ENCODE peak calls at places on chromosomes 4 and X, in five cellular contexts. M, G, E, Y and W are unnamed samples.

GRCh38 chrX:17812763-17813162 is 48.3 kb downstream of the RAI2 start:
- DNase-seq in M (peak; percentile 38), G (peak; percentile 31), E (no peak), Y (no peak), W (peak; percentile 57)

GRCh38 chr4:3729188-3729884 is 36.8 kb upstream of the ADRA2C start:
- DNase-seq in M (no peak), G (no peak), Y (no peak), E (no peak), W (no peak)

GRCh38 chr4:72109364-72109763 is 77.6 kb downstream of the NPFFR2 start:
- DNase-seq in E (no peak), G (no peak), Y (no peak), M (no peak), W (no peak)

GRCh38 chr4:42452823-42453222 is 55.5 kb downstream of the SHISA3 start:
- DNase-seq in E (no peak), M (no peak), G (no peak), Y (no peak), W (no peak)

GRCh38 chr4:118684873-118685811 is at the start of gene METTL14:
- DNase-seq in M (peak; percentile 86), Y (peak; percentile 88), G (peak; percentile 82), E (peak; percentile 74), W (peak; percentile 88)

GRCh38 chr4:6282247-6282646 is 12.6 kb downstream of the WFS1 start:
- DNase-seq in M (no peak), E (no peak), Y (no peak), G (no peak), W (no peak)

GRCh38 chr4:73653695-73654106 is 33.5 kb upstream of the RASSF6 start:
- DNase-seq in Y (peak; percentile 45), M (peak; percentile 38), E (peak; percentile 43), G (peak; percentile 71), W (peak; percentile 69)

GRCh38 chrX:3678287-3678686 is 35.2 kb downstream of the PRKX start:
- DNase-seq in E (no peak), M (no peak), G (no peak), Y (no peak), W (no peak)

GRCh38 chr4:86948276-86948675 is 13.5 kb downstream of the AFF1 start:
- DNase-seq in G (no peak), Y (no peak), M (no peak), E (no peak), W (no peak)

GRCh38 chr4:99653921-99654890 is 3.4 kb downstream of the C4orf54 start:
- DNase-seq in E (no peak), M (no peak), G (no peak), Y (no peak), W (no peak)

GRCh38 chr4:99661907-99662306 is 4.3 kb upstream of the C4orf54 start:
- DNase-seq in G (no peak), M (no peak), Y (no peak), E (no peak), W (no peak)

GRCh38 chr4:99655315-99656081 is 2.1 kb downstream of the C4orf54 start:
- DNase-seq in Y (no peak), G (no peak), M (no peak), E (no peak), W (no peak)

GRCh38 chr4:99658666-99659065 is 1.0 kb upstream of the C4orf54 start:
- DNase-seq in M (no peak), Y (no peak), G (no peak), E (no peak), W (no peak)

DNA sequence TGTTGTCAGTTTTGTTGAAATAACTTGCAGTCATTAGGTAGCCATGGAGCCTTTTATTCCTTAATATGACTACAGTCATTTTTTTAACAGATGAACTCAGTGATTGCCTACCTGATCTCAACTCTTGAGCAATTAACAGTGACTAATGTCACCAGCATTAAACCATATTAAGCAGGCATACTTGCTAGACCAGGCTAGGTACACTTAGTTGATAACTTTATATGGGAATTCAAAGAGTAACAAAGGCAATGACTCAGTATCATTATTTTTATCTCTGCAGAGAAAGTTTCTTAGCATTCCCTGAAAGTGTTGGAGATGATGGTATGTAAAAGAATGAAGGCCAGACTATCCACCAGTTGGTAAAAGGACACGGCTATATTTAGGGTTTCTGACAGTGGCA is at the start of gene C4orf54:
- DNase-seq in E (no peak), Y (no peak), M (no peak), G (no peak), W (no peak)
- TF ChIP-seq FOXM1 in E (no peak), Y (no peak), M (no peak), G (no peak), W (no peak)

DNA sequence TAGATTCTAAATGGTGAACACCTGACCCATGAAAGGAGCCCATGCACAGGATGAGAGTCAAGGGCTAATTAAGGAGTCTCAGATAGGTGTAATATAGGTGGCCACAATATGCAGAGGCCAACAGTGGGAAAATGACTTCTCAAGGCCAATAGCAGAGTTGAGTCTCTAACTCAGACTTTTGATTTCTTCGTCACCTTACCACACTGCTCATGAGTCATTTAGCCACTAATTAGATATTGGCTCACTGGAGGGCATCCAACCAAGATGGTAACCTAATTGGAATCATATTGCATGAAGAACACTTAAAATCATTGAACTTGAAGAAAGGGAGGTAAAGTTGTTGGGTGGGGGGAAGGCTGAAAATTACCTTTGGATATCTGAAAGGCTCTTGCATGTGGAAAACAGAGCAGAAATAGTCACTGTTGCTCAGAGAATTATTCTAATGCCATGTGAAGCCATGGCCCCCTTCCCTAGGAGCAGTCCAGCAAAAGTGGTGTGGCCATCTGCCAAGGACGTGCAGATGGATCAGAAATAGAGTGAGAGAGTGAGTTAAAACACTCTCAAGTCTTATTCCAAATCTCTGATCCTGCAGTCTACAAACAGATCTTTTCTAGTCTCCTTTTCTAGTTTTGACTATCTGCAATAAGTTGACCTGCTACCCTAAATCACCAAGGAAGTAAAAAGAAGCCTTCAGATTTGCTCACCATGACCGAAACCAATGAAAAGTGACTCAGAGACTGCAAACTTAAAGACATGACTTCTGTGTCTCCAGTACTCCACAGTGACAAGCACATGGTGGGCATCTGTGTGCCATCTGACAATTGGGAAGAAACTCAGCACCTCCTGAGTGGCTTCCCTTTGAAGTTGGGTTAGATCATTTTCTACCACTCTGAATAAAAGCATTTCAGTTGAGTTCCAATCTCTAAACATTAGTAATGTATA is 93.9 kb upstream of the C1QTNF7 start:
- DNase-seq in Y (no peak), E (peak; percentile 32), M (no peak), G (no peak), W (no peak)
- TF ChIP-seq FOXM1 in Y (no peak), E (no peak), M (no peak), G (no peak), W (no peak)

GRCh38 chr4:56914336-56914735 is 6.6 kb downstream of the REST start:
- DNase-seq in G (no peak), M (no peak), E (no peak), Y (no peak), W (no peak)
- TF ChIP-seq FOXM1 in G (no peak), M (no peak), E (no peak), Y (no peak), W (no peak)

DNA sequence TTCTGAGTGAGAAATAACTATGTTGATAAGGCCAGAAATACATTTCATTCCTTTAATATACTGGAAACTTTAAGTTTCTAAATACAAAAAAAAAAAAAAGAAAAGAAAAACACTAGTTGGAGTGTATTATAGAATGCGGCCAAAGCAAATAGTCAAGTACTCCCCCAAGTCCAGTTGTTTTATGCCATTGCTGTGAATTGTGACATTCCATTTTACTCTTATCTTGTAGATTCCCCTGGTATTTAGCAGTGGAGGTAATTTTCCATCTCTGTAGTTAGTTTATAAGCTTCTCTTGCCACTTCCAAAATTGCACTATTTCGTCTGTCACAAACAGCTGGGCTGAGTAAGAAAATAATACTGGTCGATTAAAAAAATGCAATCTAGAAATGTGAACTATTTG is 426.0 kb downstream of the PCDH18 start:
- DNase-seq in E (no peak), G (no peak), M (no peak), Y (no peak), W (no peak)
- TF ChIP-seq FOXM1 in E (no peak), G (no peak), M (no peak), Y (no peak), W (no peak)

GRCh38 chr4:46404961-46405360 is 15.0 kb upstream of the GABRA2 start:
- DNase-seq in G (no peak), E (no peak), Y (peak; percentile 10), M (no peak), W (no peak)
- TF ChIP-seq FOXM1 in G (no peak), E (no peak), Y (no peak), M (no peak), W (no peak)

DNA sequence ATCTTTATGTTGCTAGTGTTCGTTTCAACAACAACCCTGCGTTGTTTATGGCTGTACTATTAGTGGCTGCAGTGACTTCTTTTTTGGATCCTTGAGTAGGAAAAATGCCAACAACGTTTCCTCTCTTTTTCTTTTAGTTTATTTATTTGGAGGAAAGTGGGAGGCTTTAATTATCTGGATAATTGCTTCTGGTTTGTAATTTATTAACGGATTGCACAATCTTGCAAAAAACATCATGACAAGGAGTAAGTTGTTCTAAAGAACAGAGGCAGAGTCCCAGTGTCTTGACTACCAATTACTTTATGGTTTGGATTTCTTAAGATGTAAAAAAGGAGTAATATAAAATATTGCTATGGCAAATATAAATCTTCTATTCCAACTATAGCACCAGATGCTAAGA is 464.2 kb upstream of the TRAM1L1 start:
- DNase-seq in G (no peak), Y (no peak), M (no peak), E (no peak), W (no peak)
- TF ChIP-seq FOXM1 in G (no peak), Y (no peak), M (no peak), E (no peak), W (no peak)

GRCh38 chrX:66163849-66164401 is at the start of gene HEPH:
- DNase-seq in M (no peak), E (peak; percentile 12), G (peak; percentile 58), Y (no peak), W (no peak)

GRCh38 chrX:66163447-66163846 is 600 bp upstream of the HEPH start:
- DNase-seq in G (no peak), E (peak; percentile 9), Y (no peak), M (no peak), W (no peak)

GRCh38 chrX:66164470-66164869 is 423 bp downstream of the HEPH start:
- DNase-seq in G (no peak), Y (no peak), E (no peak), M (no peak), W (no peak)

GRCh38 chrX:66164931-66165330 is 884 bp downstream of the HEPH start:
- DNase-seq in Y (no peak), G (no peak), M (no peak), E (no peak), W (no peak)

DNA sequence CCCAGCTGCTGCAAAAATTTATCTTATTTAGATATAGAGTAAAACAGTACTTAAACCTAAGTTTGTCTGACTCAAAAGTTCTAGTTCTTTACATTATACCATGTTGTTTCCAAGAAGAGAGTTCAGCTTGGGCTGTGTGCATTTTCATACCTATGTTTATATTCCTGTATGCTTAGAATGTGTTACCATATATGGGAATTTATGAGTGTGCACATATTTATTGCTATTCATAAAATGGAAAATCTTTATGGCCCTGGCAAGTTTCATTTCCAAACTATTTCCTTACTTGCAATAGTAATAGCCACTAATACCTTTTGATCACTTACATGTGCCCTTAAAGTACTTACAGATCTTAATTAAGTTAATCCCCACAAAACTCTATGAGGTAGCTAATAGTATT is 2.6 kb downstream of the HEPH start:
- DNase-seq in M (no peak), E (no peak), G (no peak), Y (no peak), W (no peak)
- TF ChIP-seq FOXM1 in M (no peak), E (no peak), G (no peak), Y (no peak), W (no peak)

GRCh38 chrX:19751068-19751467 is 136.3 kb downstream of the SH3KBP1 start:
- DNase-seq in M (no peak), E (no peak), G (no peak), Y (no peak), W (no peak)
- TF ChIP-seq FOXM1 in M (no peak), E (no peak), G (no peak), Y (no peak), W (no peak)